ENCODE peak calls at places on chromosomes 5 and 9, in five cellular contexts. Q is CD8-positive, alpha-beta T cell; L is endodermal cell; G is Peyer's patch; F is spleen. M is an unnamed sample.

GRCh38 chr5:179225387-179225786 is 119.9 kb downstream of the ADAMTS2 start:
- DNase-seq in Q (no peak), L (peak; percentile 28), G (peak; percentile 26), F (peak; percentile 41), M (no peak)

GRCh38 chr9:6142816-6143454 is 72.7 kb upstream of the IL33 start:
- DNase-seq in Q (no peak), L (no peak), G (no peak), F (no peak), M (no peak)

GRCh38 chr9:31582071-31582470 is 802.4 kb upstream of the ACO1 start:
- DNase-seq in Q (no peak), L (no peak), G (no peak), F (no peak), M (no peak)

GRCh38 chr5:157785781-157786180 is 42.3 kb downstream of the LSM11 start:
- DNase-seq in Q (no peak), L (no peak), G (no peak), F (no peak), M (no peak)

GRCh38 chr5:177507165-177507564 is 2.5 kb downstream of the DOK3 start:
- DNase-seq in Q (no peak), L (no peak), G (no peak), F (no peak), M (no peak)

GRCh38 chr5:125478599-125478998 is 732.2 kb upstream of the ZNF608 start:
- DNase-seq in Q (no peak), L (no peak), G (no peak), F (no peak), M (no peak)

GRCh38 chr9:11946521-11946920 is 746.7 kb upstream of the TYRP1 start:
- DNase-seq in Q (no peak), L (no peak), G (no peak), F (no peak), M (no peak)

GRCh38 chr9:126374366-126374781 is 47.7 kb downstream of the MVB12B start:
- DNase-seq in Q (no peak), L (no peak), G (no peak), F (no peak), M (no peak)

GRCh38 chr5:9408964-9409363 is 136.9 kb downstream of the SEMA5A start:
- DNase-seq in Q (no peak), L (no peak), G (no peak), F (no peak), M (no peak)

GRCh38 chr9:129027685-129028191 is 393 bp downstream of the SH3GLB2 start:
- DNase-seq in Q (no peak), L (no peak), G (peak; percentile 87), F (peak; percentile 96), M (peak; percentile 85)

GRCh38 chr5:56440871-56441740 is 208.0 kb upstream of the ANKRD55 start:
- DNase-seq in Q (no peak), L (no peak), G (no peak), F (no peak), M (no peak)

GRCh38 chr5:11191673-11192072 is 430.6 kb upstream of the DAP start:
- DNase-seq in Q (no peak), L (no peak), G (no peak), F (no peak), M (no peak)

GRCh38 chr9:35557330-35557729 is 47.7 kb upstream of the TESK1 start:
- DNase-seq in Q (no peak), L (no peak), G (no peak), F (no peak), M (no peak)

GRCh38 chr5:31083364-31083763 is 110.1 kb upstream of the CDH6 start:
- DNase-seq in Q (no peak), L (no peak), G (no peak), F (no peak), M (no peak)

GRCh38 chr5:150641006-150641570 is 628 bp downstream of the SYNPO start:
- DNase-seq in Q (no peak), L (no peak), G (no peak), F (no peak), M (no peak)

GRCh38 chr9:7844283-7844682 is 44.7 kb upstream of the DMAC1 start:
- DNase-seq in Q (no peak), L (peak; percentile 55), G (no peak), F (no peak), M (peak; percentile 11)

GRCh38 chr9:14170973-14171596 is 142.9 kb downstream of the NFIB start:
- DNase-seq in Q (no peak), L (no peak), G (no peak), F (no peak), M (no peak)

GRCh38 chr5:169009171-169009570 is 291.8 kb downstream of the SLIT3 start:
- DNase-seq in Q (no peak), L (no peak), G (no peak), F (no peak), M (no peak)

GRCh38 chr5:180138976-180139730 is 67.6 kb upstream of the RNF130 start:
- DNase-seq in Q (no peak), L (peak; percentile 44), G (no peak), F (no peak), M (no peak)

GRCh38 chr9:35350827-35351549 is 138.9 kb upstream of the RUSC2 start:
- DNase-seq in Q (no peak), L (no peak), G (no peak), F (no peak), M (no peak)

GRCh38 chr9:27126682-27127081 is 17.7 kb downstream of the TEK start:
- DNase-seq in Q (no peak), L (no peak), G (no peak), F (no peak), M (no peak)

GRCh38 chr5:36722913-36723312 is 116.5 kb downstream of the SLC1A3 start:
- DNase-seq in Q (no peak), L (no peak), G (no peak), F (no peak), M (no peak)

GRCh38 chr5:127697894-127698600 is 5.1 kb upstream of the CCDC192 start:
- DNase-seq in Q (no peak), L (no peak), G (peak; percentile 49), F (no peak), M (no peak)

GRCh38 chr5:111494350-111494999 is 17.9 kb downstream of the STARD4 start:
- DNase-seq in Q (no peak), L (no peak), G (no peak), F (no peak), M (no peak)

GRCh38 chr9:109037946-109038345 is 24.6 kb upstream of the CTNNAL1 start:
- DNase-seq in Q (no peak), L (no peak), G (no peak), F (no peak), M (no peak)

GRCh38 chr5:132334812-132335211 is 34.7 kb upstream of the SLC22A5 start:
- DNase-seq in Q (no peak), L (no peak), G (no peak), F (no peak), M (no peak)

GRCh38 chr9:15927131-15927530 is 374.3 kb downstream of the CCDC171 start:
- DNase-seq in Q (no peak), L (no peak), G (no peak), F (no peak), M (no peak)

GRCh38 chr5:179796877-179797608 is 3.3 kb downstream of the LTC4S start:
- DNase-seq in Q (no peak), L (peak; percentile 34), G (no peak), F (peak; percentile 75), M (no peak)

GRCh38 chr5:120684749-120685415 is 220.8 kb downstream of the PRR16 start:
- DNase-seq in Q (no peak), L (peak; percentile 76), G (no peak), F (no peak), M (no peak)

GRCh38 chr9:133055788-133056420 is 5.9 kb upstream of the CEL start:
- DNase-seq in Q (no peak), L (no peak), G (no peak), F (no peak), M (no peak)

GRCh38 chr5:171797563-171797962 is 11.9 kb downstream of the SMIM23 start:
- DNase-seq in Q (no peak), L (peak; percentile 53), G (no peak), F (no peak), M (no peak)

GRCh38 chr5:72441861-72442540 is 65.2 kb downstream of the ZNF366 start:
- DNase-seq in Q (no peak), L (no peak), G (no peak), F (no peak), M (no peak)

GRCh38 chr9:37917801-37918664 is 14.1 kb upstream of the SLC25A51 start:
- DNase-seq in Q (no peak), L (no peak), G (no peak), F (peak; percentile 54), M (no peak)
- H3K27ac ChIP-seq in Q (no peak overlapping the region), L (no peak overlapping the region), G (no peak overlapping the region), F (peak overlapping the region; percentile 61), M (no peak overlapping the region)

GRCh38 chr9:136207616-136208015 is 2.7 kb upstream of the LHX3 start:
- DNase-seq in Q (no peak), L (no peak), G (no peak), F (no peak), M (no peak)
- H3K27ac ChIP-seq in Q (no peak overlapping the region), L (no peak overlapping the region), G (no peak overlapping the region), F (no peak overlapping the region), M (no peak overlapping the region)

GRCh38 chr5:103452666-103453065 is 109.9 kb downstream of the NUDT12 start:
- DNase-seq in Q (no peak), L (no peak), G (no peak), F (no peak), M (no peak)
- H3K27ac ChIP-seq in Q (no peak overlapping the region), L (no peak overlapping the region), G (no peak overlapping the region), F (no peak overlapping the region), M (no peak overlapping the region)

DNA sequence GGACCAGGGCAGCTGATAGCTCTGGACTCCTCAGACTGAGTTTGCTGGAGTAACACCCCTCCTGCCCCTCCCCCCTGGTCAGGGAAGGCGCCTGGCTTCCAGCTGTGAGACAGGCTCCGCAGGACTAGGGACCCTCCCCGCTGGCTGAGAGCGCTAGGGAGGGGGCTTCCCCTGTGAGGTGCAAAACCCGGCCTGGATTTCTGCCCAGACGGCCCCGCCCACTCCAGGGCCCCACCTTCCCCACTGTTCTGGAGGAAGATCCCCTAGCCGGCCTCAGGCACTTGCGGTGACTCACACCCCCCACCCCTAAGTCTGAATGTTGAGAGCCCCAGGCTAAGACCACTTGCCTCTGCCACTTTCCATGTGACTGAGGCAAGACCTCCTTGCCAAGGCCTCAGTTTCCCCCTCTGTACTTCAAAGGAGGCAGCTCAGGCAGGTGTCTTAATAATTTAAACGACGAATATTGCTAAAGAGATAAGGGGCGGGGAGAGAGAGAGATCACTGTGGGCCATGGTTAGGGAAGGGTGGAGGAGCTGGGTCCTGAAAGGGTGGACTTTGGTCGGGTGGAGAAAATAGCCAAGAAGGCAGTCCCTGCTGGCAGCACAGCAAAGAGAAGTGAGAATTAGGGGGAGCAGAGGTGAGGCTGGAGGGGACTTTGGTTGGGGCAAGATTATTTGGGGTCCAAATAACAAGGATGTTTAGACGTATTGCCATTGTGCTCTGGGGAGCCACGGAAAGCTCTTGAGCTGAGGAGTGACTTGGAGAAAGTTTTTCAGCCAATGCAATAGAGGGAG is 1.0 kb upstream of the DAB2IP start:
- DNase-seq in Q (no peak), L (peak; percentile 94), G (peak; percentile 79), F (peak; percentile 73), M (no peak)
- H3K27ac ChIP-seq in Q (no peak overlapping the region), L (no peak overlapping the region), G (peak overlapping the region; percentile 73), F (no peak overlapping the region), M (no peak overlapping the region)